ENCODE peak calls at places on chromosomes 3 and 15, in nine cellular contexts. Y, V, S, M, X, P, D, F and Q are unnamed samples.

GRCh38 chr3:140931016-140931454 is 10.6 kb upstream of the SLC25A36 start:
- DNase-seq in Y (no peak), V (no peak), S (no peak), M (no peak), X (no peak), P (peak; percentile 28), D (no peak), F (no peak), Q (no peak)

GRCh38 chr3:40645883-40646282 is 121.1 kb downstream of the ZNF621 start:
- DNase-seq in Y (no peak), V (no peak), S (no peak), M (no peak), X (no peak), P (no peak), D (no peak), F (no peak), Q (peak; percentile 11)

GRCh38 chr3:33883538-33884203 is 85.2 kb downstream of the PDCD6IP start:
- DNase-seq in Y (no peak), V (no peak), S (no peak), M (no peak), X (peak; percentile 69), P (peak; percentile 66), D (peak; percentile 50), F (peak; percentile 55), Q (no peak)

GRCh38 chr3:51371943-51372557 is 13.0 kb upstream of the MANF start:
- DNase-seq in Y (no peak), V (no peak), S (peak; percentile 12), M (no peak), X (peak; percentile 70), P (peak; percentile 83), D (peak; percentile 81), F (peak; percentile 62), Q (peak; percentile 76)

GRCh38 chr3:150495563-150496168 is 50.6 kb downstream of the SERP1 start:
- DNase-seq in Y (no peak), V (no peak), S (peak; percentile 65), M (no peak), X (peak; percentile 54), P (peak; percentile 56), D (peak; percentile 66), F (peak; percentile 63), Q (no peak)

GRCh38 chr15:101807345-101807945 is 4.1 kb downstream of the OR4F6 start:
- DNase-seq in Y (no peak), V (no peak), S (no peak), M (no peak), X (no peak), P (no peak), D (no peak), F (peak; percentile 74), Q (no peak)

GRCh38 chr15:91865903-91866302 is 12.4 kb downstream of the SLCO3A1 start:
- DNase-seq in Y (no peak), V (no peak), S (no peak), M (no peak), X (no peak), P (no peak), D (peak; percentile 7), F (no peak), Q (no peak)

GRCh38 chr15:59532770-59533379 is 78.7 kb upstream of the GCNT3 start:
- DNase-seq in Y (peak; percentile 31), V (no peak), S (peak; percentile 68), M (no peak), X (peak; percentile 54), P (peak; percentile 63), D (peak; percentile 39), F (peak; percentile 49), Q (peak; percentile 38)

GRCh38 chr15:90902656-90902995 is 476 bp upstream of the MAN2A2 start:
- DNase-seq in Y (no peak), V (no peak), S (no peak), M (no peak), X (no peak), P (no peak), D (no peak), F (no peak), Q (no peak)

GRCh38 chr3:113746955-113747718 is at the start of gene ATP6V1A:
- DNase-seq in Y (peak; percentile 76), V (peak; percentile 82), S (no peak), M (peak; percentile 11), X (peak; percentile 74), P (peak; percentile 79), D (peak; percentile 24), F (no peak), Q (peak; percentile 38)

GRCh38 chr3:14441240-14441919 is 39.0 kb downstream of the SLC6A6 start:
- DNase-seq in Y (no peak), V (no peak), S (no peak), M (no peak), X (no peak), P (no peak), D (no peak), F (peak; percentile 58), Q (peak; percentile 51)

GRCh38 chr3:77065750-77066149 is 25.9 kb downstream of the ROBO2 start:
- DNase-seq in Y (no peak), V (no peak), S (no peak), M (no peak), X (no peak), P (no peak), D (no peak), F (no peak), Q (no peak)

GRCh38 chr15:82647045-82647834 is at the start of gene CPEB1:
- DNase-seq in Y (peak; percentile 83), V (peak; percentile 78), S (no peak), M (no peak), X (peak; percentile 45), P (peak; percentile 86), D (peak; percentile 16), F (peak; percentile 31), Q (peak; percentile 73)

GRCh38 chr3:47865192-47865591 is 62.3 kb downstream of the DHX30 start:
- DNase-seq in Y (no peak), V (peak; percentile 48), S (no peak), M (no peak), X (no peak), P (peak; percentile 24), D (no peak), F (no peak), Q (no peak)

GRCh38 chr3:116920836-116921596 is 211.4 kb downstream of the TUSC7 start:
- DNase-seq in Y (no peak), V (no peak), S (no peak), M (no peak), X (no peak), P (no peak), D (peak; percentile 60), F (no peak), Q (no peak)

GRCh38 chr3:129517516-129517915 is 10.9 kb upstream of the RHO start:
- DNase-seq in Y (no peak), V (no peak), S (no peak), M (no peak), X (no peak), P (no peak), D (no peak), F (no peak), Q (no peak)

GRCh38 chr15:52417501-52417900 is 111.2 kb downstream of the MYO5A start:
- DNase-seq in Y (no peak), V (no peak), S (no peak), M (no peak), X (no peak), P (peak; percentile 59), D (peak; percentile 58), F (peak; percentile 50), Q (no peak)

GRCh38 chr15:78927077-78927790 is 17.6 kb downstream of the CTSH start:
- DNase-seq in Y (no peak), V (no peak), S (no peak), M (no peak), X (no peak), P (no peak), D (no peak), F (no peak), Q (no peak)

GRCh38 chr3:22893001-22893400 is 310.1 kb upstream of the UBE2E2 start:
- DNase-seq in Y (no peak), V (no peak), S (no peak), M (no peak), X (no peak), P (no peak), D (no peak), F (no peak), Q (no peak)

GRCh38 chr3:11514191-11514770 is 129.4 kb downstream of the VGLL4 start:
- DNase-seq in Y (no peak), V (no peak), S (no peak), M (peak; percentile 40), X (no peak), P (no peak), D (peak; percentile 92), F (peak; percentile 89), Q (peak; percentile 56)